ENCODE peak calls at places on chromosomes 5 and 9, in eight cellular contexts. One of them, this sample, is unnamed.

GRCh38 chr9:86337469-86338107 is 16.6 kb downstream of the TUT7 start:
- DNase-seq in HCT116: no peak
- DNase-seq in A549: no peak
- DNase-seq in GM23338: no peak
- DNase-seq in K562: no peak
- DNase-seq in SK-N-SH: no peak
- DNase-seq in Panc1: no peak
- DNase-seq in GM12878: no peak
- DNase-seq in this sample: peak

GRCh38 chr5:143238620-143239019 is 164.9 kb downstream of the NR3C1 start:
- DNase-seq in GM23338: no peak
- DNase-seq in HCT116: no peak
- DNase-seq in GM12878: no peak
- DNase-seq in K562: no peak
- DNase-seq in A549: no peak
- DNase-seq in Panc1: no peak
- DNase-seq in SK-N-SH: no peak
- DNase-seq in this sample: no peak

GRCh38 chr9:107546859-107547258 is 57.3 kb upstream of the KLF4 start:
- DNase-seq in Panc1: no peak
- DNase-seq in SK-N-SH: no peak
- DNase-seq in A549: no peak
- DNase-seq in GM23338: no peak
- DNase-seq in K562: no peak
- DNase-seq in GM12878: no peak
- DNase-seq in HCT116: no peak
- DNase-seq in this sample: no peak

GRCh38 chr5:15234366-15234765 is 265.6 kb upstream of the FBXL7 start:
- DNase-seq in A549: no peak
- DNase-seq in K562: no peak
- DNase-seq in Panc1: no peak
- DNase-seq in GM12878: no peak
- DNase-seq in SK-N-SH: no peak
- DNase-seq in HCT116: no peak
- DNase-seq in GM23338: peak
- DNase-seq in this sample: no peak

GRCh38 chr5:73288803-73289720 is 116.1 kb downstream of the TMEM174 start:
- DNase-seq in GM12878: no peak
- DNase-seq in Panc1: no peak
- DNase-seq in SK-N-SH: no peak
- DNase-seq in A549: no peak
- DNase-seq in K562: no peak
- DNase-seq in HCT116: no peak
- DNase-seq in GM23338: peak
- DNase-seq in this sample: no peak

GRCh38 chr5:35860686-35861085 is 4.0 kb downstream of the IL7R start:
- DNase-seq in SK-N-SH: no peak
- DNase-seq in GM23338: peak
- DNase-seq in A549: no peak
- DNase-seq in Panc1: no peak
- DNase-seq in HCT116: no peak
- DNase-seq in GM12878: no peak
- DNase-seq in K562: no peak
- DNase-seq in this sample: no peak

GRCh38 chr9:110994771-110995241 is 43.5 kb downstream of the LPAR1 start:
- DNase-seq in A549: no peak
- DNase-seq in SK-N-SH: no peak
- DNase-seq in Panc1: no peak
- DNase-seq in K562: no peak
- DNase-seq in HCT116: no peak
- DNase-seq in GM23338: no peak
- DNase-seq in GM12878: no peak
- DNase-seq in this sample: no peak

GRCh38 chr5:140561753-140562523 is 2.5 kb downstream of the APBB3 start:
- DNase-seq in HCT116: no peak
- DNase-seq in GM23338: no peak
- DNase-seq in A549: no peak
- DNase-seq in K562: no peak
- DNase-seq in Panc1: no peak
- DNase-seq in GM12878: no peak
- DNase-seq in SK-N-SH: no peak
- DNase-seq in this sample: no peak

GRCh38 chr9:109297899-109298298 is 23.0 kb downstream of the EPB41L4B start:
- DNase-seq in GM23338: no peak
- DNase-seq in Panc1: no peak
- DNase-seq in K562: no peak
- DNase-seq in SK-N-SH: no peak
- DNase-seq in A549: no peak
- DNase-seq in HCT116: no peak
- DNase-seq in GM12878: no peak
- DNase-seq in this sample: no peak

GRCh38 chr5:2742921-2743679 is 8.4 kb downstream of the IRX2 start:
- DNase-seq in GM12878: no peak
- DNase-seq in HCT116: no peak
- DNase-seq in GM23338: peak
- DNase-seq in SK-N-SH: no peak
- DNase-seq in Panc1: no peak
- DNase-seq in A549: no peak
- DNase-seq in K562: no peak
- DNase-seq in this sample: no peak

GRCh38 chr5:87300744-87301143 is 33.1 kb downstream of the RASA1 start:
- DNase-seq in HCT116: peak
- DNase-seq in K562: peak
- DNase-seq in A549: peak
- DNase-seq in SK-N-SH: peak
- DNase-seq in GM23338: no peak
- DNase-seq in Panc1: peak
- DNase-seq in GM12878: no peak
- DNase-seq in this sample: peak

GRCh38 chr9:110192531-110193326 is 15.2 kb downstream of the C9orf152 start:
- DNase-seq in GM23338: no peak
- DNase-seq in SK-N-SH: no peak
- DNase-seq in K562: no peak
- DNase-seq in Panc1: no peak
- DNase-seq in HCT116: no peak
- DNase-seq in A549: no peak
- DNase-seq in GM12878: no peak
- DNase-seq in this sample: no peak

GRCh38 chr9:100426532-100427365 is at the start of gene MSANTD3:
- DNase-seq in GM23338: peak
- DNase-seq in K562: peak
- DNase-seq in Panc1: no peak
- DNase-seq in HCT116: peak
- DNase-seq in GM12878: no peak
- DNase-seq in SK-N-SH: peak
- DNase-seq in A549: peak
- DNase-seq in this sample: no peak

GRCh38 chr5:127961764-127962148 is 121.8 kb upstream of the SLC12A2 start:
- DNase-seq in K562: no peak
- DNase-seq in A549: no peak
- DNase-seq in GM12878: no peak
- DNase-seq in SK-N-SH: no peak
- DNase-seq in HCT116: no peak
- DNase-seq in GM23338: no peak
- DNase-seq in Panc1: no peak
- DNase-seq in this sample: no peak

GRCh38 chr9:114612272-114612923 is 1.3 kb downstream of the TMEM268 start:
- DNase-seq in Panc1: no peak
- DNase-seq in GM23338: peak
- DNase-seq in A549: no peak
- DNase-seq in K562: peak
- DNase-seq in GM12878: no peak
- DNase-seq in SK-N-SH: peak
- DNase-seq in HCT116: no peak
- DNase-seq in this sample: no peak

GRCh38 chr9:101388507-101388993 is 3.7 kb upstream of the BAAT start:
- DNase-seq in GM23338: peak
- DNase-seq in GM12878: no peak
- DNase-seq in HCT116: no peak
- DNase-seq in A549: no peak
- DNase-seq in K562: no peak
- DNase-seq in Panc1: no peak
- DNase-seq in SK-N-SH: no peak
- DNase-seq in this sample: no peak

GRCh38 chr5:140725799-140726471 is 25.7 kb downstream of the ZMAT2 start:
- DNase-seq in K562: peak
- DNase-seq in GM12878: peak
- DNase-seq in HCT116: peak
- DNase-seq in SK-N-SH: peak
- DNase-seq in GM23338: peak
- DNase-seq in Panc1: peak
- DNase-seq in A549: peak
- DNase-seq in this sample: no peak

GRCh38 chr9:30197954-30198353 is 2186.5 kb upstream of the ACO1 start:
- DNase-seq in GM12878: no peak
- DNase-seq in A549: no peak
- DNase-seq in Panc1: no peak
- DNase-seq in GM23338: peak
- DNase-seq in SK-N-SH: no peak
- DNase-seq in HCT116: no peak
- DNase-seq in K562: no peak
- DNase-seq in this sample: no peak
- TF ChIP-seq REST in GM12878: no peak
- TF ChIP-seq REST in A549: no peak
- TF ChIP-seq REST in Panc1: no peak
- TF ChIP-seq REST in GM23338: no peak
- TF ChIP-seq REST in SK-N-SH: no peak
- TF ChIP-seq REST in HCT116: no peak
- TF ChIP-seq REST in K562: no peak
- TF ChIP-seq REST in this sample: no peak

DNA sequence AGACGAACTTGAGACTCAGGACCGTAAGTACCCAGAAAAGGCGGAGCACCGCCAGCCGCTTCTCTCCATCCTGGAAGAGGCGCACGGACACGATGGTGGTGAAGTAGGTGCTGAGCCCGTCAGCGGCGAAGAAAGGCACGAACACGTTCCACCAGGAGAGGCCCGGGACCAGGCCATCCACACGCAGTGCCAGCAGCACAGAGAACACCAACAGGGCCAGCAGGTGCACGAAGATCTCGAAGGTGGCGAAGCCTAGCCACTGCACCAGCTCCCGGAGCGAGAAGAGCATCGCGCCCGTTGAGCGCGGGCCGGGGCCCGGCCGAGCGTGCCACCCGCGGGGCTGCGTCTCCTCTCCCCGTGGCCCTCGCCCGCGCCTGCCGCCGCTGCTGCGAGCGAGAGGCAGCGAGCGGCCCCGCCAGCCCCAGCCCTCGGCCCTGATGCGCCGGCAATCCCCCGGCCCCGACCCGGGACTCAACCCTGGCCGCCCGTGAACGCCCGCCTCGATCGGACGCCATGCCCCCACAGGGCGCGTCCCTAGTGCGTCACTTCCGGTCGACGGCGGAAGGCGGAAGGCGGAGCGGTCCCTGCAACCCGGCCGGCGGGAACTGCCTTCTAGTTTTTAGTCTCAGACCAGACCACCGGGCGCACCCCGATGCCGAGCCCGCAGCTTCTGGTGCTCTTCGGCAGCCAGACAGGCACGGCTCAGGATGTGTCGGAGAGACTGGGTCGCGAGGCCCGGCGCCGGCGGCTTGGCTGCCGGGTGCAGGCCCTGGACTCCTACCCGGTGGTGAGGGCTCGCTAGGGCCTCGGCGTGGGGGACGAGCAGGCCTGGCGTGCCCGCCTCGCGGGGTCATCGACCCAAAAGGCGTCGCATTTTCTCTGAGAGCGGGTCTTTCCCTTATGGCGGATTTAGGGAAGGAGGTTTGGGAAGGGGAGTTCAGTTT is at the start of the genes NDOR1 and TMEM203:
- DNase-seq in HCT116: peak
- DNase-seq in GM23338: peak
- DNase-seq in SK-N-SH: peak
- DNase-seq in A549: peak
- DNase-seq in GM12878: peak
- DNase-seq in K562: peak
- DNase-seq in Panc1: no peak
- DNase-seq in this sample: peak
- H3K27ac ChIP-seq in HCT116: peak
- H3K27ac ChIP-seq in GM23338: peak
- H3K27ac ChIP-seq in SK-N-SH: peak
- H3K27ac ChIP-seq in A549: peak
- H3K27ac ChIP-seq in GM12878: peak
- H3K27ac ChIP-seq in K562: peak
- H3K27ac ChIP-seq in Panc1: peak
- H3K27ac ChIP-seq in this sample: peak

GRCh38 chr5:160921714-160922285 is 69.8 kb upstream of the ATP10B start:
- DNase-seq in Panc1: no peak
- DNase-seq in GM12878: no peak
- DNase-seq in A549: no peak
- DNase-seq in GM23338: no peak
- DNase-seq in SK-N-SH: no peak
- DNase-seq in K562: no peak
- DNase-seq in HCT116: no peak
- DNase-seq in this sample: no peak

GRCh38 chr5:160919610-160920009 is 67.6 kb upstream of the ATP10B start:
- DNase-seq in HCT116: no peak
- DNase-seq in SK-N-SH: no peak
- DNase-seq in K562: no peak
- DNase-seq in A549: no peak
- DNase-seq in GM23338: no peak
- DNase-seq in GM12878: no peak
- DNase-seq in Panc1: no peak
- DNase-seq in this sample: no peak

GRCh38 chr5:160923927-160924705 is 72.1 kb upstream of the ATP10B start:
- DNase-seq in K562: no peak
- DNase-seq in Panc1: no peak
- DNase-seq in A549: no peak
- DNase-seq in SK-N-SH: no peak
- DNase-seq in GM12878: no peak
- DNase-seq in HCT116: no peak
- DNase-seq in GM23338: peak
- DNase-seq in this sample: no peak

GRCh38 chr5:160923431-160923830 is 71.4 kb upstream of the ATP10B start:
- DNase-seq in HCT116: no peak
- DNase-seq in SK-N-SH: no peak
- DNase-seq in Panc1: no peak
- DNase-seq in K562: no peak
- DNase-seq in GM23338: no peak
- DNase-seq in GM12878: no peak
- DNase-seq in A549: no peak
- DNase-seq in this sample: no peak

GRCh38 chr5:160922311-160922710 is 70.3 kb upstream of the ATP10B start:
- DNase-seq in GM23338: no peak
- DNase-seq in Panc1: no peak
- DNase-seq in SK-N-SH: no peak
- DNase-seq in A549: no peak
- DNase-seq in K562: no peak
- DNase-seq in GM12878: no peak
- DNase-seq in HCT116: no peak
- DNase-seq in this sample: no peak
- TF ChIP-seq REST in GM23338: no peak
- TF ChIP-seq REST in Panc1: no peak
- TF ChIP-seq REST in SK-N-SH: no peak
- TF ChIP-seq REST in A549: no peak
- TF ChIP-seq REST in K562: no peak
- TF ChIP-seq REST in GM12878: no peak
- TF ChIP-seq REST in HCT116: no peak
- TF ChIP-seq REST in this sample: no peak

DNA sequence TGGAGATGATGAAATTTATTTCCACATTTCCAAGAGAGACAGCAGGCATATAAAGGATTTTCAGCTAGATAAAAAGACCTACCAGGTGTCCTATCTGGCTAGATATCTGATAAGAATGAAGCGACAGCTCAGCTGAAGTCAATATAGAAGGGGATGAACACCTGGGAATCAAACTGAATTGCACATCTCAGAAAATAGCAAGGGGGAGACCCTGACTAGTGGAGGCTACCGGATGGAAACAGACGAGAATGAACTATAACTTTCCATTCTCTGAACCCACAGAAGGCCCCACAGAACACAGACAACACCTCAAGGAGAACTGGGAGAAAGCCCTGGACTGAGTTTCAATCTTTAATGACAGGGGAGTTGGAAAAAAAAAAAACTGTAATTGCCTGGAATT is 51.1 kb downstream of the CPLANE1 start:
- DNase-seq in K562: no peak
- DNase-seq in Panc1: no peak
- DNase-seq in SK-N-SH: no peak
- DNase-seq in GM23338: no peak
- DNase-seq in GM12878: no peak
- DNase-seq in A549: no peak
- DNase-seq in HCT116: no peak
- DNase-seq in this sample: no peak
- H3K27ac ChIP-seq in K562: no peak
- H3K27ac ChIP-seq in Panc1: no peak
- H3K27ac ChIP-seq in SK-N-SH: no peak
- H3K27ac ChIP-seq in GM23338: no peak
- H3K27ac ChIP-seq in GM12878: peak
- H3K27ac ChIP-seq in A549: no peak
- H3K27ac ChIP-seq in HCT116: no peak
- H3K27ac ChIP-seq in this sample: peak

This sample was measured in HL-60.